ENCODE peak calls at places on chromosomes 2 and 18, in six cellular contexts. N is AG10803, M is cardiac muscle cell, Q is fibroblast of pulmonary artery, O is IMR-90, U is MM.1S. I is an unnamed sample.

GRCh38 chr2:10220516-10221391 is 82.0 kb upstream of the HPCAL1 start:
- DNase-seq in M (no peak), U (no peak), Q (peak; percentile 58), O (peak; percentile 87), N (peak; percentile 84), I (peak; percentile 39)

GRCh38 chr2:32559136-32559535 is 68.7 kb upstream of the TTC27 start:
- DNase-seq in N (peak; percentile 50), Q (peak; percentile 74), M (peak; percentile 22), O (peak; percentile 33), U (no peak), I (no peak)

GRCh38 chr2:201261911-201262310 is 1.6 kb downstream of the CASP8 start:
- DNase-seq in M (no peak), Q (no peak), O (no peak), N (peak; percentile 35), U (peak; percentile 25), I (no peak)

GRCh38 chr2:43024515-43024962 is 201.9 kb downstream of the ZFP36L2 start:
- DNase-seq in N (peak; percentile 55), Q (peak; percentile 66), U (peak; percentile 9), O (peak; percentile 55), M (peak; percentile 76), I (peak; percentile 31)

GRCh38 chr2:237497820-237498128 is 10.7 kb downstream of the MLPH start:
- DNase-seq in Q (no peak), O (peak; percentile 47), N (peak; percentile 82), U (no peak), M (no peak), I (no peak)

GRCh38 chr2:156341482-156342251 is 9.1 kb upstream of the NR4A2 start:
- DNase-seq in O (peak; percentile 94), Q (peak; percentile 96), N (peak; percentile 94), M (peak; percentile 87), U (peak; percentile 98), I (peak; percentile 82)

GRCh38 chr18:3340015-3340681 is 78.2 kb downstream of the MYL12B start:
- DNase-seq in M (no peak), N (no peak), U (no peak), Q (peak; percentile 16), O (peak; percentile 56), I (peak; percentile 42)

GRCh38 chr2:226636586-226636985 is 163.0 kb downstream of the IRS1 start:
- DNase-seq in U (no peak), O (peak; percentile 45), M (no peak), Q (no peak), N (no peak), I (no peak)

GRCh38 chr2:84290537-84290936 is 168.5 kb downstream of the SUCLG1 start:
- DNase-seq in N (no peak), U (no peak), Q (no peak), M (no peak), O (no peak), I (no peak)

GRCh38 chr2:46258937-46259781 is 38.0 kb upstream of the EPAS1 start:
- DNase-seq in N (no peak), Q (peak; percentile 52), U (no peak), O (no peak), M (no peak), I (no peak)

GRCh38 chr2:221293949-221294736 is 278.0 kb downstream of the EPHA4 start:
- DNase-seq in O (no peak), M (peak; percentile 16), N (no peak), U (no peak), Q (no peak), I (no peak)

GRCh38 chr2:221517362-221518121 is 54.6 kb downstream of the EPHA4 start:
- DNase-seq in N (peak; percentile 80), O (peak; percentile 88), Q (peak; percentile 42), M (no peak), U (peak; percentile 46), I (peak; percentile 60)

GRCh38 chr2:170310876-170311502 is 133.0 kb downstream of the MYO3B start:
- DNase-seq in O (no peak), N (no peak), M (no peak), U (no peak), Q (no peak), I (peak; percentile 80)

GRCh38 chr2:75243219-75243618 is 43.9 kb upstream of the TACR1 start:
- DNase-seq in M (no peak), U (peak; percentile 21), Q (no peak), O (no peak), N (no peak), I (no peak)

GRCh38 chr2:46353509-46353908 is 56.3 kb downstream of the EPAS1 start:
- DNase-seq in U (no peak), M (no peak), O (no peak), N (no peak), Q (no peak), I (no peak)

GRCh38 chr2:159012142-159012541 is 43.7 kb downstream of the TANC1 start:
- DNase-seq in U (no peak), M (no peak), Q (no peak), N (no peak), O (no peak), I (no peak)

GRCh38 chr18:32095571-32096229 is 4.0 kb downstream of the RNF138 start:
- DNase-seq in O (no peak), N (no peak), M (no peak), U (no peak), Q (no peak), I (no peak)

GRCh38 chr2:203594541-203594940 is 59.4 kb upstream of the RAPH1 start:
- DNase-seq in O (peak; percentile 68), M (no peak), N (peak; percentile 63), Q (peak; percentile 44), U (no peak), I (no peak)

GRCh38 chr18:46067431-46068007 is 4.5 kb downstream of the PSTPIP2 start:
- DNase-seq in M (no peak), N (no peak), O (peak; percentile 40), U (peak; percentile 79), Q (peak; percentile 43), I (peak; percentile 26)

GRCh38 chr2:55431982-55432627 is 12.4 kb upstream of the CCDC88A start:
- DNase-seq in O (peak; percentile 56), U (peak; percentile 64), N (peak; percentile 55), M (no peak), Q (peak; percentile 69), I (peak; percentile 43)

GRCh38 chr2:33526132-33526531 is 49.7 kb downstream of the RASGRP3 start:
- DNase-seq in Q (peak; percentile 35), M (no peak), U (no peak), N (peak; percentile 67), O (peak; percentile 43), I (no peak)

GRCh38 chr2:240390091-240391073 is 45.1 kb upstream of the GPC1 start:
- DNase-seq in O (no peak), M (no peak), Q (no peak), N (no peak), U (no peak), I (no peak)

GRCh38 chr2:240893363-240893828 is 2.6 kb downstream of the MAB21L4 start:
- DNase-seq in O (peak; percentile 36), M (no peak), U (no peak), Q (no peak), N (peak; percentile 31), I (peak; percentile 75)

GRCh38 chr2:209613941-209614340 is 157.7 kb upstream of the UNC80 start:
- DNase-seq in M (no peak), Q (no peak), O (no peak), U (no peak), N (no peak), I (no peak)
- H3K4me3 ChIP-seq in M (no peak overlapping the region), Q (no peak overlapping the region), O (no peak overlapping the region), U (no peak overlapping the region), N (no peak overlapping the region), I (no peak overlapping the region)

GRCh38 chr2:97745474-97746172 is 32.2 kb downstream of the ZAP70 start:
- DNase-seq in O (peak; percentile 40), M (no peak), N (no peak), Q (no peak), U (no peak), I (no peak)
- H3K4me3 ChIP-seq in O (no peak overlapping the region), M (no peak overlapping the region), N (no peak overlapping the region), Q (no peak overlapping the region), U (no peak overlapping the region), I (no peak overlapping the region)

GRCh38 chr18:22705328-22705727 is 227.8 kb upstream of the RBBP8 start:
- DNase-seq in Q (peak; percentile 82), O (peak; percentile 91), M (no peak), N (peak; percentile 75), U (no peak), I (peak; percentile 91)

GRCh38 chr18:22713511-22713910 is 219.6 kb upstream of the RBBP8 start:
- DNase-seq in O (peak; percentile 19), U (no peak), M (peak; percentile 67), N (no peak), Q (no peak), I (no peak)

GRCh38 chr18:22709288-22710060 is 223.7 kb upstream of the RBBP8 start:
- DNase-seq in N (peak; percentile 45), M (no peak), Q (peak; percentile 49), U (no peak), O (peak; percentile 31), I (no peak)

GRCh38 chr18:22711381-22711717 is 221.8 kb upstream of the RBBP8 start:
- DNase-seq in U (no peak), O (no peak), Q (no peak), N (no peak), M (no peak), I (peak; percentile 95)

GRCh38 chr18:22710628-22711380 is 222.3 kb upstream of the RBBP8 start:
- DNase-seq in Q (peak; percentile 66), O (peak; percentile 64), M (peak; percentile 55), U (no peak), N (peak; percentile 20), I (peak; percentile 72)
- H3K4me3 ChIP-seq in Q (peak overlapping the region; percentile 56), O (peak overlapping the region; percentile 44), M (no peak overlapping the region), U (no peak overlapping the region), N (peak overlapping the region; percentile 56), I (peak overlapping the region; percentile 30)

GRCh38 chr2:27378809-27379290 is 1.7 kb downstream of the ZNF513 start:
- DNase-seq in N (no peak), Q (no peak), O (no peak), M (no peak), U (no peak), I (no peak)
- H3K4me3 ChIP-seq in N (no peak overlapping the region), Q (peak overlapping the region; percentile 87), O (no peak overlapping the region), M (peak overlapping the region; percentile 62), U (no peak overlapping the region), I (no peak overlapping the region)

GRCh38 chr2:44291281-44292248 is 16.3 kb downstream of the SLC3A1 start:
- DNase-seq in N (peak; percentile 76), U (no peak), O (peak; percentile 75), Q (peak; percentile 62), M (peak; percentile 64), I (peak; percentile 94)
- H3K4me3 ChIP-seq in N (no peak overlapping the region), U (no peak overlapping the region), O (no peak overlapping the region), Q (no peak overlapping the region), M (no peak overlapping the region), I (no peak overlapping the region)

GRCh38 chr2:234457421-234457820 is 39.5 kb downstream of the ARL4C start:
- DNase-seq in O (peak; percentile 75), Q (no peak), N (no peak), U (no peak), M (no peak), I (peak; percentile 34)

GRCh38 chr2:234462218-234462992 is 34.5 kb downstream of the ARL4C start:
- DNase-seq in O (no peak), N (no peak), Q (no peak), U (no peak), M (no peak), I (no peak)

GRCh38 chr2:234463626-234464290 is 33.1 kb downstream of the ARL4C start:
- DNase-seq in M (no peak), U (no peak), O (peak; percentile 76), Q (no peak), N (no peak), I (peak; percentile 91)

GRCh38 chr2:234458466-234458865 is 38.4 kb downstream of the ARL4C start:
- DNase-seq in M (no peak), U (no peak), O (no peak), Q (no peak), N (no peak), I (no peak)

GRCh38 chr2:234459401-234460009 is 37.4 kb downstream of the ARL4C start:
- DNase-seq in Q (no peak), U (no peak), N (no peak), O (no peak), M (no peak), I (no peak)
- H3K4me3 ChIP-seq in Q (no peak overlapping the region), U (no peak overlapping the region), N (no peak overlapping the region), O (no peak overlapping the region), M (no peak overlapping the region), I (no peak overlapping the region)

I was measured in bronchial epithelial cell.